ENCODE peak calls at places on chromosomes 5 and 9, in seven cellular contexts. One of them, this sample, is unnamed.

GRCh38 chr5:59725393-59725768 is 168.1 kb downstream of the PDE4D start:
- DNase-seq in effector CD4-positive, alpha-beta T cell: no peak
- DNase-seq in SW480: no peak
- DNase-seq in heart left ventricle: no peak
- DNase-seq in activated T-cell treated with anti-CD3 and anti-CD28 coated beads for 1 hour: no peak
- DNase-seq in astrocyte: no peak
- DNase-seq in dermis blood vessel endothelial cell: no peak
- DNase-seq in this sample: no peak

GRCh38 chr5:134240421-134240962 is 14.6 kb upstream of the PPP2CA start:
- DNase-seq in astrocyte: peak
- DNase-seq in SW480: no peak
- DNase-seq in dermis blood vessel endothelial cell: no peak
- DNase-seq in effector CD4-positive, alpha-beta T cell: no peak
- DNase-seq in activated T-cell treated with anti-CD3 and anti-CD28 coated beads for 1 hour: no peak
- DNase-seq in heart left ventricle: no peak
- DNase-seq in this sample: no peak

GRCh38 chr9:27426717-27427645 is 97.1 kb upstream of the IFNK start:
- DNase-seq in astrocyte: peak
- DNase-seq in activated T-cell treated with anti-CD3 and anti-CD28 coated beads for 1 hour: no peak
- DNase-seq in dermis blood vessel endothelial cell: no peak
- DNase-seq in heart left ventricle: no peak
- DNase-seq in effector CD4-positive, alpha-beta T cell: no peak
- DNase-seq in SW480: peak
- DNase-seq in this sample: peak

GRCh38 chr5:170434953-170435605 is 45.9 kb upstream of the KCNMB1 start:
- DNase-seq in heart left ventricle: peak
- DNase-seq in SW480: peak
- DNase-seq in activated T-cell treated with anti-CD3 and anti-CD28 coated beads for 1 hour: peak
- DNase-seq in dermis blood vessel endothelial cell: peak
- DNase-seq in effector CD4-positive, alpha-beta T cell: peak
- DNase-seq in astrocyte: peak
- DNase-seq in this sample: peak

GRCh38 chr5:86542532-86542931 is 75.2 kb upstream of the COX7C start:
- DNase-seq in dermis blood vessel endothelial cell: no peak
- DNase-seq in activated T-cell treated with anti-CD3 and anti-CD28 coated beads for 1 hour: no peak
- DNase-seq in SW480: no peak
- DNase-seq in astrocyte: no peak
- DNase-seq in effector CD4-positive, alpha-beta T cell: no peak
- DNase-seq in heart left ventricle: no peak
- DNase-seq in this sample: no peak

GRCh38 chr9:125549465-125550215 is 157.4 kb downstream of the MAPKAP1 start:
- DNase-seq in effector CD4-positive, alpha-beta T cell: no peak
- DNase-seq in heart left ventricle: no peak
- DNase-seq in SW480: no peak
- DNase-seq in astrocyte: peak
- DNase-seq in activated T-cell treated with anti-CD3 and anti-CD28 coated beads for 1 hour: no peak
- DNase-seq in dermis blood vessel endothelial cell: peak
- DNase-seq in this sample: no peak

GRCh38 chr9:95409650-95410426 is 92.3 kb upstream of the FANCC start:
- DNase-seq in effector CD4-positive, alpha-beta T cell: no peak
- DNase-seq in astrocyte: peak
- DNase-seq in heart left ventricle: no peak
- DNase-seq in activated T-cell treated with anti-CD3 and anti-CD28 coated beads for 1 hour: no peak
- DNase-seq in dermis blood vessel endothelial cell: peak
- DNase-seq in SW480: peak
- DNase-seq in this sample: no peak

GRCh38 chr9:133514475-133515239 is 10.1 kb downstream of the MYMK start:
- DNase-seq in effector CD4-positive, alpha-beta T cell: no peak
- DNase-seq in astrocyte: no peak
- DNase-seq in SW480: no peak
- DNase-seq in heart left ventricle: peak
- DNase-seq in activated T-cell treated with anti-CD3 and anti-CD28 coated beads for 1 hour: no peak
- DNase-seq in dermis blood vessel endothelial cell: no peak
- DNase-seq in this sample: no peak

GRCh38 chr5:131745594-131746175 is 51.1 kb downstream of the FNIP1 start:
- DNase-seq in activated T-cell treated with anti-CD3 and anti-CD28 coated beads for 1 hour: no peak
- DNase-seq in SW480: no peak
- DNase-seq in astrocyte: peak
- DNase-seq in effector CD4-positive, alpha-beta T cell: no peak
- DNase-seq in dermis blood vessel endothelial cell: no peak
- DNase-seq in heart left ventricle: no peak
- DNase-seq in this sample: no peak

GRCh38 chr5:179287631-179288030 is 57.6 kb downstream of the ADAMTS2 start:
- DNase-seq in heart left ventricle: peak
- DNase-seq in dermis blood vessel endothelial cell: no peak
- DNase-seq in SW480: no peak
- DNase-seq in activated T-cell treated with anti-CD3 and anti-CD28 coated beads for 1 hour: no peak
- DNase-seq in astrocyte: no peak
- DNase-seq in effector CD4-positive, alpha-beta T cell: no peak
- DNase-seq in this sample: no peak

GRCh38 chr5:78927657-78928282 is 57.3 kb downstream of the ARSB start:
- DNase-seq in effector CD4-positive, alpha-beta T cell: no peak
- DNase-seq in dermis blood vessel endothelial cell: peak
- DNase-seq in SW480: no peak
- DNase-seq in astrocyte: peak
- DNase-seq in activated T-cell treated with anti-CD3 and anti-CD28 coated beads for 1 hour: no peak
- DNase-seq in heart left ventricle: no peak
- DNase-seq in this sample: no peak

GRCh38 chr5:138109463-138110265 is 25.8 kb downstream of the WNT8A start:
- DNase-seq in SW480: no peak
- DNase-seq in effector CD4-positive, alpha-beta T cell: no peak
- DNase-seq in dermis blood vessel endothelial cell: no peak
- DNase-seq in heart left ventricle: no peak
- DNase-seq in astrocyte: peak
- DNase-seq in activated T-cell treated with anti-CD3 and anti-CD28 coated beads for 1 hour: no peak
- DNase-seq in this sample: no peak

GRCh38 chr9:130869250-130869649 is 27.4 kb downstream of the QRFP start:
- DNase-seq in dermis blood vessel endothelial cell: peak
- DNase-seq in effector CD4-positive, alpha-beta T cell: no peak
- DNase-seq in SW480: no peak
- DNase-seq in heart left ventricle: peak
- DNase-seq in activated T-cell treated with anti-CD3 and anti-CD28 coated beads for 1 hour: no peak
- DNase-seq in astrocyte: peak
- DNase-seq in this sample: no peak